ENCODE peak calls at places on chromosome 21, in four cellular contexts. H is esophagus muscularis mucosa, R is ovary, Z is breast epithelium. Y is an unnamed sample.

GRCh38 chr21:41769933-41770332 is 3.1 kb upstream of the RIPK4 start:
- DNase-seq in H (no peak), R (no peak), Z (peak; percentile 2), Y (no peak)

GRCh38 chr21:31180256-31181088 is 142.2 kb upstream of the KRTAP19-8 start:
- DNase-seq in H (no peak), R (no peak), Z (no peak), Y (no peak)

GRCh38 chr21:44082648-44083436 is 24.4 kb upstream of the PWP2 start:
- DNase-seq in H (no peak), R (no peak), Z (no peak), Y (no peak)

GRCh38 chr21:17257784-17258183 is 255.1 kb upstream of the CXADR start:
- DNase-seq in H (no peak), R (no peak), Z (no peak), Y (no peak)

GRCh38 chr21:26840912-26841311 is 4.3 kb downstream of the ADAMTS1 start:
- DNase-seq in H (no peak), R (peak; percentile 67), Z (no peak), Y (no peak)

GRCh38 chr21:26522704-26523103 is 50.4 kb downstream of the CYYR1 start:
- DNase-seq in H (no peak), R (no peak), Z (no peak), Y (no peak)

GRCh38 chr21:45630876-45631275 is 12.6 kb upstream of the PCBP3 start:
- DNase-seq in H (peak; percentile 34), R (peak; percentile 8), Z (no peak), Y (no peak)

GRCh38 chr21:45508607-45509565 is 33.4 kb downstream of the SLC19A1 start:
- DNase-seq in H (no peak), R (peak; percentile 17), Z (no peak), Y (no peak)

GRCh38 chr21:45178072-45178608 is 103.8 kb downstream of the ADARB1 start:
- DNase-seq in H (peak; percentile 75), R (no peak), Z (no peak), Y (no peak)

GRCh38 chr21:45834821-45835293 is 146.7 kb upstream of the COL6A1 start:
- DNase-seq in H (no peak), R (no peak), Z (no peak), Y (no peak)

GRCh38 chr21:41506005-41506404 is 2.0 kb downstream of the TMPRSS2 start:
- DNase-seq in H (no peak), R (no peak), Z (no peak), Y (no peak)

GRCh38 chr21:29433366-29434059 is 134.8 kb downstream of the BACH1 start:
- DNase-seq in H (no peak), R (no peak), Z (no peak), Y (no peak)

GRCh38 chr21:36486246-36486645 is 6.3 kb upstream of the CLDN14 start:
- DNase-seq in H (no peak), R (no peak), Z (no peak), Y (no peak)

GRCh38 chr21:46187251-46187650 is 3.0 kb upstream of the SPATC1L start:
- DNase-seq in H (peak; percentile 17), R (no peak), Z (no peak), Y (no peak)

DNA sequence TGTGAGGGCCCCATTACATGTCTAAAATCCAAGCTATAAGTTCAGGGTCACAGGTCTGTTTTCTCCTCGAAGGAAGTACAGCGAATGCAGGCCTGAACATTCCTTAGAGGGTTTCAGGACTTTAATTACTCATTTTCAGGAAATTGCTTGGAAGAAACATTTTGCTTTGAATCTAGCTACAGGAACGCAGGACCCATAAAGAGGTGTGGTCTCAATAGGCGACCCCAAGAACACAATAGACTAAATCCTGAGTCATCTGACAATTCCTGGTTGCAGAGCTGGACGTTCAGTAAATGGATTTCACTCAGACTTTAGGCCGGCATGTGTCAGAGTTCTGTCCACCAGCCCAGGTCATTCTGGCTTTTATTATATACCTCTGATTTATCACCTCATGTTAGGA is 1.0 kb upstream of the ERG start:
- DNase-seq in H (peak; percentile 50), R (no peak), Z (no peak), Y (no peak)
- TF ChIP-seq POLR2A in H (no peak), R (no peak), Z (no peak), Y (no peak)

GRCh38 chr21:7916329-7917303 is 2604.8 kb upstream of the TPTE start:
- DNase-seq in H (no peak), R (no peak), Z (no peak), Y (no peak)

GRCh38 chr21:7917729-7918128 is 2603.7 kb upstream of the TPTE start:
- DNase-seq in H (no peak), R (no peak), Z (no peak), Y (no peak)
- TF ChIP-seq POLR2A in H (no peak), R (no peak), Z (no peak), Y (no peak)

DNA sequence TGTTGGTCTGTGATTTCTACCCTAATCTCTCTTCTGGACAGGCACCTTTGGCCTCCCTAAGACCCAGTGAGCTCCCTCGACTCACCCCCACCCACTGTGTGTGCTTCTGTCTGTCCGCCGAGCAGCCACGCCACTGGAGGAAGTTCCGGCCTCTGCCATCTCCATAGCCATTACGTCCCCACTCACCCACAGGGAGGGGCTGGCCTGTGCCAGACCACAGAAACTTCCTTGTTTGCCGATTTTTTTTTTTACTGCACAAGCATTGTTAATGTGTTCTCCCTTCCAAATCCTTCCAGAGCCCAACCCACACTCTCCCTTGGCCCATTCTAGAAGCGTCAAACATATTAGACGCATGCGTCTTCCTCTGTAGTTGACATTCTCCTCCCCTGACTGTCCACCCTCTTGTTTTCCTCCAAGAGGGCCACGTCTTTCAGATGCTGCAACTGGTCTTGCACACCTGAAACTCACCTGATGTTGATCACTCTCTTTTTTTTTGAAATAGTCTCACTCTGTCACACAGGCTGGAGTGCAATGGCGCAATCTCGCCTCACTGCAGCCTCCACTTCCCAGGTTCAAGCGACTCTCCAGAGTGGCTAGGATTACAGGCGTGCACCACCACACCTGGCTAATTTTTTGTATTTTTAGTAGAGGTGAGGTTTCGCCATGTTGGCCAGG is 72.3 kb downstream of the EVA1C start:
- DNase-seq in H (no peak), R (no peak), Z (no peak), Y (no peak)
- TF ChIP-seq POLR2A in H (no peak), R (no peak), Z (no peak), Y (no peak)

DNA sequence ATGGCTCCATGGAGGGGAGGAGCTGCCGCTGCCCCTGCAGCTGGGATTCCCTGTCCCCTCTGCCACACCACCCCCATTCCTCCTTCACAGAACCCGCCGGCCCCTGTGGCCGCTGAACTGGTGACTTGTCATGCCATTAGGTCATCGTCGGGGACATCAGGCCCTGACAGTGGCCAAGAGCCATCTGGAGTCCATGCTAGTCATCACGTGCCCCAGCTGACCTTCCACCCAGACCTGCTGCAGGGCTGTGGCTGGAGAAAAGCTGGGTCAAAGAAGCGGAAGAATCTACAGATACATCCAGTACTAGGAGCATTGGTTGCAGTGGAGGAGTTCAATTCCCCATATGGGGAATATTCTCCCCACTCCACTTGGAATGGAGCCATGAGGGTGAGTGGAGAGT is 78.1 kb downstream of the KCNJ15 start:
- DNase-seq in H (no peak), R (no peak), Z (no peak), Y (no peak)
- TF ChIP-seq POLR2A in H (no peak), R (no peak), Z (no peak), Y (no peak)

DNA sequence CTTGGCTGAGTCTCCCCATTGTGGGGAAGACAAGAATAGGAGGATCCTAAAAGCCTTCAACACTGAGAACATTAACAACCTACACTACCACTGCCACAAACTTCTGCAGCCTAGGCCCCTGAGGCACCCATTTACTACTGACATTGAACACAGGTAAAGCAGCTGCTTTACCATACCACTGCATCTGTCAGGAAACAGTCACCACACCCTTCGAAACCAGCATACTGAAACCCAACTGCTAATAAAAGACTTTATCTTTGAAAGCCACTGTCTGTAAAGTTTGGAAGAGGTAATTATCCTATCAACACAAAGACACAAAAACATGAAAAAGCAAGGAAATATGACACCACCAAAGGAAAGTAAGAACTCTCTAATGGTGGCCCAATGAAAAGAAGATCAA is 7.4 kb downstream of the IFNAR1 start:
- DNase-seq in H (no peak), R (no peak), Z (no peak), Y (no peak)
- TF ChIP-seq POLR2A in H (no peak), R (no peak), Z (no peak), Y (no peak)

GRCh38 chr21:39377444-39378050 is 28.7 kb upstream of the HMGN1 start:
- DNase-seq in H (no peak), R (no peak), Z (no peak), Y (no peak)

GRCh38 chr21:39381009-39381408 is 32.1 kb upstream of the HMGN1 start:
- DNase-seq in H (no peak), R (no peak), Z (no peak), Y (no peak)

GRCh38 chr21:39384674-39385298 is 35.9 kb upstream of the HMGN1 start:
- DNase-seq in H (no peak), R (no peak), Z (no peak), Y (no peak)

GRCh38 chr21:39375446-39375845 is 26.6 kb upstream of the HMGN1 start:
- DNase-seq in H (no peak), R (no peak), Z (no peak), Y (no peak)

DNA sequence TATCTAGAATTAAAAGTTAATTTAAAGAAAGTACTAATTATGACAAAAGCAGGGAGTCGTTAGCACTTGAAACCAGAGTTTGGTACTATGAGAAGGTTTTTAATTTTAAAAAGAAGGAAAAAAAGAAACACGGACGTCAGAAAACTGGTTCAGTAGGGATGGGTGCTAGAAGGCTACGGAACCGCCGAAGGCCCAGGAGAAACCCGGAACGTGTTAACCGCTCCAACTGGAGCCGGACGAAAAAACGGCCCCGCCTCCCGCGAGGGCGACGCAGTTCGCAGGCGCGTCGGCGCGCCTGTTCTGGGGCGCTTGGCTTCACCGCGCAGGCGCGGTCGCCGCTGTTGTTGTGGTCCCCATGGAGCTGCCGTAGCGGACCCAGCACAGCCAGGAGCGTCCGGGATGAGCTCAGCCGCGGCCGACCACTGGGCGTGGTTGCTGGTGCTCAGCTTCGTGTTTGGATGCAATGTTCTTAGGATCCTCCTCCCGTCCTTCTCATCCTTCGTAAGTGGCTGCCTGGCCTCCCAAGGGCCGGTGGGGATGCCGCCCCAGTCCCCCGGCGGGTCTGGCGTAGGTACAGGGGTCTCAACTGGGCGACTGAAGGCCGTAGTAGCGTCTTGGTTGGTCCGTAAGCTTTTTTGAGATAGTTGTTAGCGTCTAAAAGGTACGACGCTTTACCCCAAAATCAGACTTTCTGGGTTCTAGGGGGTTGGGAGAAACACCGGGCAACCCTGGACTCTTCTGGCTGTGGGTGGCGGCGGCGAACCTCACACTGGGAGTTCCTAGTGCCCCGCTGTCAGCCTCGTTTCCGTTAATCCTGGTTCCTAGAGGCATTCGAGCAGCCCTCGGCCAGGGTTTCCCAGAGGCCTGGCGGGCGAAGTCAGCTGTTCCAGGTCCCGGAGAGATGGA is 31.4 kb upstream of the HMGN1 start:
- DNase-seq in H (peak; percentile 98), R (peak; percentile 96), Z (peak; percentile 93), Y (peak; percentile 39)
- TF ChIP-seq POLR2A in H (peak; percentile 28), R (peak; percentile 93), Z (peak; percentile 69), Y (peak; percentile 70)